ENCODE peak calls at places on chromosomes 12 and 14, in eight cellular contexts. T, E, O, W, X, C, P and S are unnamed samples.

GRCh38 chr12:78156751-78157150 is 326.1 kb downstream of the NAV3 start:
- DNase-seq in T (no peak), E (no peak), O (no peak), W (no peak), X (no peak), C (no peak), P (no peak), S (no peak)

GRCh38 chr14:77991128-77991772 is 178.9 kb upstream of the NRXN3 start:
- DNase-seq in T (no peak), E (no peak), O (no peak), W (no peak), X (no peak), C (no peak), P (no peak), S (no peak)

GRCh38 chr12:120445911-120446909 is at the start of the genes GATC and TRIAP1:
- DNase-seq in T (peak; percentile 78), E (peak; percentile 99), O (peak; percentile 87), W (peak; percentile 65), X (peak; percentile 86), C (peak; percentile 90), P (peak; percentile 87), S (peak; percentile 95)

GRCh38 chr12:16043480-16043879 is 132.3 kb downstream of the DERA start:
- DNase-seq in T (no peak), E (no peak), O (no peak), W (no peak), X (no peak), C (no peak), P (no peak), S (no peak)

GRCh38 chr12:6961695-6962284 is 8.7 kb downstream of the PHB2 start:
- DNase-seq in T (peak; percentile 73), E (peak; percentile 79), O (peak; percentile 89), W (no peak), X (peak; percentile 75), C (no peak), P (peak; percentile 85), S (no peak)

GRCh38 chr12:65510584-65511050 is 232.1 kb downstream of the MSRB3 start:
- DNase-seq in T (peak; percentile 33), E (peak; percentile 71), O (no peak), W (peak; percentile 23), X (peak; percentile 51), C (no peak), P (peak; percentile 30), S (no peak)

GRCh38 chr12:80041691-80042090 is 57.6 kb upstream of the OTOGL start:
- DNase-seq in T (no peak), E (no peak), O (no peak), W (no peak), X (no peak), C (no peak), P (no peak), S (no peak)

GRCh38 chr12:48189331-48190125 is 6.1 kb downstream of the CCDC184 start:
- DNase-seq in T (peak; percentile 76), E (peak; percentile 84), O (peak; percentile 80), W (peak; percentile 73), X (peak; percentile 74), C (no peak), P (peak; percentile 76), S (peak; percentile 92)

GRCh38 chr12:76329163-76329562 is 19.1 kb downstream of the BBS10 start:
- DNase-seq in T (no peak), E (no peak), O (no peak), W (no peak), X (no peak), C (no peak), P (no peak), S (no peak)

GRCh38 chr12:52216807-52217206 is 16.2 kb upstream of the KRT7 start:
- DNase-seq in T (no peak), E (no peak), O (peak; percentile 39), W (no peak), X (peak; percentile 68), C (no peak), P (no peak), S (no peak)

GRCh38 chr12:4169522-4169921 is 104.0 kb upstream of the CCND2 start:
- DNase-seq in T (no peak), E (peak; percentile 10), O (no peak), W (no peak), X (no peak), C (no peak), P (no peak), S (no peak)

GRCh38 chr12:49503674-49504180 is 35.1 kb upstream of the KCNH3 start:
- DNase-seq in T (no peak), E (no peak), O (no peak), W (no peak), X (peak; percentile 70), C (no peak), P (peak; percentile 55), S (peak; percentile 21)

GRCh38 chr12:106090586-106091411 is 48.0 kb downstream of the NUAK1 start:
- DNase-seq in T (peak; percentile 58), E (no peak), O (no peak), W (no peak), X (no peak), C (no peak), P (no peak), S (no peak)

GRCh38 chr14:65015391-65015790 is 28.7 kb downstream of the FNTB start:
- DNase-seq in T (no peak), E (no peak), O (no peak), W (no peak), X (no peak), C (no peak), P (no peak), S (no peak)

GRCh38 chr14:94113073-94113472 is 2.5 kb downstream of the IFI27 start:
- DNase-seq in T (no peak), E (no peak), O (peak; percentile 21), W (no peak), X (peak; percentile 14), C (no peak), P (no peak), S (no peak)

GRCh38 chr12:52215587-52216031 is 17.4 kb upstream of the KRT7 start:
- DNase-seq in T (no peak), E (no peak), O (peak; percentile 45), W (no peak), X (no peak), C (no peak), P (no peak), S (no peak)

GRCh38 chr14:71815110-71815509 is 117.1 kb upstream of the RGS6 start:
- DNase-seq in T (no peak), E (no peak), O (no peak), W (no peak), X (no peak), C (no peak), P (no peak), S (no peak)

GRCh38 chr14:80465541-80466220 is 254.4 kb upstream of the DIO2 start:
- DNase-seq in T (no peak), E (no peak), O (no peak), W (no peak), X (no peak), C (no peak), P (no peak), S (no peak)

GRCh38 chr12:52232916-52233461 is at the start of gene KRT7:
- DNase-seq in T (no peak), E (peak; percentile 69), O (peak; percentile 28), W (no peak), X (no peak), C (no peak), P (no peak), S (no peak)

GRCh38 chr12:47651368-47652254 is 54.2 kb downstream of the RPAP3 start:
- DNase-seq in T (peak; percentile 64), E (no peak), O (peak; percentile 84), W (peak; percentile 25), X (peak; percentile 59), C (peak; percentile 82), P (peak; percentile 46), S (no peak)

GRCh38 chr14:30333934-30334333 is 225.0 kb upstream of the G2E3 start:
- DNase-seq in T (no peak), E (no peak), O (no peak), W (no peak), X (no peak), C (no peak), P (no peak), S (no peak)

GRCh38 chr14:30331030-30331429 is 227.9 kb upstream of the G2E3 start:
- DNase-seq in T (no peak), E (no peak), O (no peak), W (no peak), X (no peak), C (no peak), P (no peak), S (no peak)

GRCh38 chr14:30332374-30332773 is 226.6 kb upstream of the G2E3 start:
- DNase-seq in T (no peak), E (no peak), O (no peak), W (no peak), X (no peak), C (no peak), P (no peak), S (no peak)

DNA sequence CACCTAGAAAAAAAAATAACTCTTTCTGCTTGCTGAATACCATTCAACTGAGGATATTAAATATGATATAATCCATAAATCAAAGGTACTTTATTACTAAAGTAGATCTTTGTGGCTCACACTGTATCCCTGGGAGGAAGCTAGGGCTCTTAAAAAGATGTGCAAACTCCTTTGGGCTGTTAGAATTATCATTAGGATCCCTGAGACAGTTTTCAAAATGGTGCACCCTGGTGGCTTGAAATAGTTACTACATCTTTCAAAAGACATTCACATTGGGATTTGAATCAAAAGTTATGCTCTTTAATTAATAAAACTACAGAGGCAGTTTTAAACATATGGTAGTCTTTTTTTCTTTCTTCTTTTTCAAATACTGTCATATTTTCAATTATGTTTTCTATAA is 228.5 kb upstream of the G2E3 start:
- DNase-seq in T (no peak), E (no peak), O (no peak), W (no peak), X (no peak), C (no peak), P (no peak), S (no peak)
- TF ChIP-seq CTCF in T (no peak), E (no peak), O (no peak), W (no peak), X (no peak), C (no peak), P (peak; percentile 13), S (no peak)

DNA sequence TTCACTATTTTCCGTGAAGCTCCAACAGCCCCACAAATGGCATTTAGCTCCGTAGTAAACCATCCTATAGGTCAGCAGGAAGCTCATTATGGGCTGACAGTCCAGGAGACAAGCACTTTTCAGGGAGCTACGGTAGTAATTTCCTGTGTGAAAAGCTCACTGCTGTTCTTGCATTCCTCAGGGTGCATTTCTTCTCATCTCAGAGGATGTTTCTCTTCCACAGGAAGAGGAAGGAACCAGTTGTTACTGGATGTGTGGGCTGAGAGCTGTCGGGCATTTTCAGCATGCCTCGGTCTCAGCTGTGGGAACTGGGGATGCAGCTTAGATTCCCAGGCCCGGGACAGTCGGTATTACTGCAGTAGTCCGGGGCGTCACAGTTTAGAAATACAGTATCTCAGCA is 72.7 kb downstream of the GALNT4 start:
- DNase-seq in T (peak; percentile 39), E (peak; percentile 50), O (peak; percentile 77), W (no peak), X (no peak), C (no peak), P (peak; percentile 25), S (no peak)
- TF ChIP-seq EP300 in T (no peak), E (no peak), O (no peak), W (peak; percentile 56), X (no peak), C (no peak), P (no peak), S (no peak)

GRCh38 chr12:39764944-39765560 is 145.4 kb upstream of the ABCD2 start:
- DNase-seq in T (no peak), E (no peak), O (no peak), W (no peak), X (no peak), C (no peak), P (no peak), S (no peak)
- TF ChIP-seq POLR2A in T (no peak), E (no peak), O (no peak), W (no peak), X (no peak), C (no peak), P (no peak), S (no peak)

GRCh38 chr12:71938728-71939385 is at the start of gene TPH2:
- DNase-seq in T (peak; percentile 19), E (peak; percentile 96), O (no peak), W (no peak), X (peak; percentile 31), C (no peak), P (peak; percentile 9), S (no peak)
- TF ChIP-seq CTCF in T (no peak), E (peak; percentile 75), O (no peak), W (no peak), X (no peak), C (peak; percentile 37), P (peak; percentile 28), S (peak; percentile 28)